ENCODE peak calls at places on chromosomes 16 and 17, in six cellular contexts. X is left ventricle myocardium inferior, E is cardiac muscle cell, P is heart left ventricle, N is IMR-90, R is HCT116. S is an unnamed sample.

GRCh38 chr17:47702391-47702995 is 8.5 kb downstream of the TBKBP1 start:
- DNase-seq in R (no peak), E (no peak), P (no peak), X (no peak), N (no peak), S (no peak)

GRCh38 chr17:69733171-69734014 is 318.9 kb downstream of the MAP2K6 start:
- DNase-seq in E (no peak), R (no peak), P (peak), N (peak), X (peak), S (no peak)

GRCh38 chr16:26673011-26673410 is 393.7 kb upstream of the C16orf82 start:
- DNase-seq in E (no peak), N (no peak), R (no peak), X (no peak), P (no peak), S (no peak)

GRCh38 chr16:61936522-61936921 is 99.7 kb downstream of the CDH8 start:
- DNase-seq in P (no peak), N (no peak), R (no peak), E (peak), X (no peak), S (no peak)

GRCh38 chr16:56267888-56268287 is 76.6 kb downstream of the GNAO1 start:
- DNase-seq in E (no peak), R (no peak), X (no peak), N (no peak), P (no peak), S (no peak)

GRCh38 chr17:43636446-43636845 is 25.3 kb downstream of the MEOX1 start:
- DNase-seq in N (no peak), R (no peak), X (no peak), P (no peak), E (no peak), S (no peak)

GRCh38 chr16:77212736-77213541 is 13.7 kb downstream of the SYCE1L start:
- DNase-seq in R (no peak), N (no peak), E (peak), P (peak), X (peak), S (peak)

GRCh38 chr17:37180371-37180770 is 195.4 kb upstream of the C17orf78 start:
- DNase-seq in R (no peak), X (no peak), E (no peak), P (no peak), N (peak), S (no peak)

GRCh38 chr17:44928136-44928535 is 12.8 kb upstream of the GFAP start:
- DNase-seq in R (no peak), X (peak), N (no peak), E (no peak), P (no peak), S (no peak)

GRCh38 chr16:49859139-49859947 is 3.4 kb upstream of the ZNF423 start:
- DNase-seq in X (peak), R (no peak), E (peak), P (peak), N (no peak), S (peak)

GRCh38 chr16:25874196-25874595 is 182.4 kb downstream of the HS3ST4 start:
- DNase-seq in P (no peak), R (no peak), E (no peak), X (no peak), N (no peak), S (no peak)

GRCh38 chr17:81257533-81257932 is 18.4 kb downstream of the NDUFAF8 start:
- DNase-seq in N (no peak), R (no peak), X (no peak), E (no peak), P (no peak), S (no peak)

GRCh38 chr16:83953796-83954576 is 946 bp downstream of the OSGIN1 start:
- DNase-seq in P (no peak), X (no peak), R (peak), E (peak), N (peak), S (peak)

GRCh38 chr16:82524939-82525338 is 101.8 kb upstream of the CDH13 start:
- DNase-seq in E (no peak), P (no peak), X (no peak), R (no peak), N (no peak), S (no peak)

GRCh38 chr17:65531508-65532431 is 29.7 kb downstream of the AXIN2 start:
- DNase-seq in E (peak), P (peak), X (peak), N (peak), R (no peak), S (peak)

GRCh38 chr17:59753522-59754467 is 46.3 kb downstream of the VMP1 start:
- DNase-seq in E (peak), R (peak), X (no peak), N (peak), P (no peak), S (peak)

GRCh38 chr17:28849281-28849680 is 5.5 kb upstream of the ERAL1 start:
- DNase-seq in P (no peak), N (no peak), X (no peak), E (peak), R (no peak), S (no peak)

DNA sequence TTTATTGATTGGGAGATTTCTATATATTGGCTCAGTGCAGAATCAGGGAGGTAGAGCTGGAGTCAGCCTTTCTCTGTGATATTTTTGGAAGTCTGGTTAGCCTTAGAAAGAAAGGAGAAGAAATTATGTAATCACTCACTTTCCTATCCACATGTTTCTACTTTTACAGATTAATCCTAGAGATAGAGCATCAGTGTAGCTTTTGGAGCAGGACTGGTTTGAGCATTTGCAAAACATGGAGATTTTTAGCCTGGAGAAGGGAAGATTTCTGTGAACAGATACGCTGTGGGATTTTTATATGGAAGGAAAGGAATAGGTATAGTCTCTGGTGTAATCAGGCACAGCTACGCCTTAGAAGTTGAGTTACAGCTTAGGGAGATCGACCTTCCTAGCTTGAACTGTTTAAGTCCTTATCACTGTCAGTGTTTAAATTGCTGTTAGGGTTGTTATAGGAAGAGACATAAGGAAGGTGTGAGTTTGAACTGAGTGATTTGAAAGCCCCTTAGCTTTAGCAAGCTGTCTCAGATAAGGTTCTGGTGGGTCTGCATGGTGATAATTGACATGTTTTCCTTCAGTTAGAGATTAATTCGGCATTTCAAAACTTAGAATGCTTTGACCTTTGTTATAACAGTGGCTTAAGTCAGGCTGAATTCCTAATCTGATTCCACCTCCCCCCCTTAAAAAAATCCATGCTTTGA is 20.5 kb downstream of the METTL9 start:
- DNase-seq in E (peak), N (no peak), P (no peak), X (no peak), R (no peak), S (no peak)
- H3K27ac ChIP-seq in E (peak), N (no peak), P (no peak), X (no peak), R (no peak), S (no peak)

GRCh38 chr17:77164483-77165030 is 23.8 kb downstream of the SEC14L1 start:
- DNase-seq in E (no peak), R (no peak), P (no peak), X (no peak), N (peak), S (no peak)
- H3K27ac ChIP-seq in E (peak), R (no peak), P (peak), X (peak), N (peak), S (peak)

DNA sequence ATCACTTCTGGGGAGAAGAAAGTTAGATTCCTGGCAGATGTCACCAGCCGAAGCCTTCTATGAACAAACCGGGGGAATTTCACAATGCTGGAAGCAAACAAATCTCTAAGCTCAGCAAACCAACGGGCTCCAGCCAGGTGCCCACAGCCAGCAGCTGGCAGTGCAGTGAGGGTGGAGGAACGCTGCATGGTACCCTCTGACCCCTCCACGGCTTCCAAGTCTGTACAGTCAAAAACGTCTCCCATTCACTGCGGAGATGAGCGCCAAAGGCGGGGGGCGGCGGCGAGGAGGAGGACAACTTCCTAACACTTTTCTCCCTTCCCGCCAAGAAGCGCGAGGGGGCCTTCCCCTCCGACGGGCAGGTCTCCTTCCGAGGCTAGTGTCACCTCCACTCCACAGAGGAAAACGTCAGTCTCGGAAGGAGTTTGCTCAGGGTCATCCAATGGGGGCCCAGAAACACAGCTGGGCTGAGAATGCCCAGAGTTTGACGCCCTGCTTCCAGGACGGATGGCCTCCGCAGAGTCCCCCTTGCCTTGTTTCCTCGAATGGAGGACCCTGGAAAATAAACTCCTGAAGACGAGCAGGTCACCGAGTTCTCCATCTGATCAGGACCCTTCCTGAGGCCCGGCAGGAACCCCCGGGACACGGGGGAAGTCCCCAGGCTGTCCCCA is 855 bp downstream of the ZNF598 start:
- DNase-seq in E (no peak), X (peak), P (no peak), R (no peak), N (peak), S (peak)
- H3K27ac ChIP-seq in E (peak), X (peak), P (peak), R (peak), N (peak), S (peak)

GRCh38 chr16:15854061-15854460 is 2.8 kb downstream of the MYH11 start:
- DNase-seq in N (no peak), E (no peak), R (no peak), P (no peak), X (no peak), S (no peak)
- H3K27ac ChIP-seq in N (no peak), E (no peak), R (no peak), P (no peak), X (no peak), S (no peak)

GRCh38 chr17:41583137-41584127 is 3.3 kb downstream of the KRT14 start:
- DNase-seq in E (no peak), P (no peak), N (no peak), R (no peak), X (no peak), S (peak)

GRCh38 chr17:41581366-41582060 is 5.2 kb downstream of the KRT14 start:
- DNase-seq in R (no peak), P (no peak), X (no peak), N (no peak), E (no peak), S (no peak)

GRCh38 chr17:41586863-41587495 is at the start of gene KRT14:
- DNase-seq in R (no peak), E (no peak), X (no peak), N (no peak), P (no peak), S (no peak)

GRCh38 chr17:41588126-41588810 is 1.6 kb upstream of the KRT14 start:
- DNase-seq in X (no peak), P (no peak), E (no peak), N (no peak), R (no peak), S (no peak)

GRCh38 chr17:41585301-41585700 is 1.4 kb downstream of the KRT14 start:
- DNase-seq in E (peak), N (no peak), P (no peak), R (no peak), X (no peak), S (no peak)
- H3K27ac ChIP-seq in E (no peak), N (no peak), P (no peak), R (no peak), X (no peak), S (no peak)

DNA sequence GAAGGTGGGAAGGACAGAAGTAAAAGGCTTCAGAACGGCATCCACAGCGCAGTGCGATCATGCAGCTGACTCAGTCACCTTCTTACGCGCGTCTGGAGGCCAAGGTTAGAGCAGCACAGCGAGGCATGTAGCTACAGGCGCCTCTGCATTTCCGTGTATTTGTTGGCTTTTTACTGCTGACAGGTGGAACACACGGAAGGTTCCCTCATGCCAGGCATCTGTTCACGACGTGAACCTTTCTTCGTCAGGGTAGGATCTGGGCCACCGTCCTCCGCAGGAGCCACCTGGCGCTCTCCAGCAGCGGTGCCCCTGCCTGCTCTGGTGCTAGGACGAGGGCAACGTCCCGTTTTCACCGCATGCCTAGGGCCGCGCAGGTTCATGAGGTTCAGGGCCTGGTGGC is 15.3 kb downstream of the TMEM204 start:
- DNase-seq in X (no peak), E (no peak), P (no peak), N (no peak), R (no peak), S (no peak)
- H3K27ac ChIP-seq in X (peak), E (no peak), P (peak), N (no peak), R (no peak), S (no peak)

GRCh38 chr17:57106107-57106835 is 21.2 kb downstream of the AKAP1 start:
- DNase-seq in P (no peak), R (peak), N (no peak), E (no peak), X (peak), S (peak)
- H3K27ac ChIP-seq in P (no peak), R (peak), N (no peak), E (no peak), X (peak), S (peak)

GRCh38 chr17:49422714-49423113 is 8.0 kb upstream of the PHB1 start:
- DNase-seq in X (no peak), P (no peak), N (no peak), E (no peak), R (no peak), S (no peak)

GRCh38 chr17:49425004-49425286 is 10.3 kb upstream of the PHB1 start:
- DNase-seq in R (no peak), X (no peak), P (no peak), N (no peak), E (no peak), S (no peak)
- H3K27ac ChIP-seq in R (no peak), X (no peak), P (no peak), N (no peak), E (no peak), S (no peak)

DNA sequence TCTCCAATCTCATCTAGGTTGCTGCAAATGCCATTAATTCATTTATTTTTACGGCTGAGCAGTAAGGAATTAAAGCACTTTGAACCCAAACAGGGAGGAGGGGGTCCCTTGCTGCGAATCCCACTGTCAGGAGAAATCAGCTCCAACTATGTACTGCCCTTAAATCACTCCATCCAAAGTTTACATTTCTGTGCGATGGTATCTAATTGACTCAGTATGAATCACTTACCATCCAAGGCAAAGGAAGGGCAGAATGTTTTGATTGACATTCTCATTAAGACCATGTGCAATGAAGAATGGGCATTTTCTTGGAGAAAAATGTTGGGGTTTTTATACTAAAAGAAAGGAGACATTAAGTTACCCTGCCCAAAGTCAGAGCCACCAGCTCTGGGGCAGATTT is 47.7 kb upstream of the XYLT1 start:
- DNase-seq in X (no peak), N (peak), P (no peak), R (no peak), E (no peak), S (no peak)
- H3K27ac ChIP-seq in X (no peak), N (peak), P (no peak), R (no peak), E (no peak), S (no peak)

GRCh38 chr17:6913608-6914443 is 82.0 kb upstream of the ALOX12 start:
- DNase-seq in N (peak), X (peak), R (no peak), E (peak), P (peak), S (peak)
- H3K27ac ChIP-seq in N (no peak), X (peak), R (no peak), E (no peak), P (no peak), S (no peak)

S was measured in body of pancreas.